ENCODE peak calls at places on chromosomes 13 and 19, in four cellular contexts. W is mucosa of gallbladder; C is GM12864; E is stimulated activated CD4-positive, alpha-beta T cell treated with anti-CD3 and anti-CD28 coated beads, Interleukin-15, amount 100 ng/mL, for 48 hours. B is an unnamed sample.
A peak's percentile ranks its signal among the peaks of the same experiment; 100 is the strongest.

GRCh38 chr13:102028846-102029245 is 373.0 kb downstream of the FGF14 start:
- DNase-seq in E (no peak), C (no peak), W (no peak), B (no peak)

GRCh38 chr13:63396746-63397145 is 1981.1 kb upstream of the PCDH20 start:
- DNase-seq in E (no peak), W (no peak), C (no peak), B (no peak)

GRCh38 chr19:2040647-2041435 is 10.2 kb downstream of the MKNK2 start:
- DNase-seq in C (no peak), W (no peak), E (no peak), B (no peak)

GRCh38 chr19:53553865-53554791 is 16.2 kb downstream of the ZNF331 start:
- DNase-seq in E (peak; percentile 88), C (peak; percentile 57), W (peak; percentile 89), B (peak; percentile 84)

GRCh38 chr19:42068756-42069571 is 1.0 kb downstream of the GRIK5 start:
- DNase-seq in W (no peak), C (no peak), E (no peak), B (no peak)

GRCh38 chr13:23876265-23876664 is 12.9 kb downstream of the MIPEP start:
- DNase-seq in C (no peak), E (no peak), W (no peak), B (peak; percentile 31)

GRCh38 chr13:94328336-94329041 is 151.0 kb downstream of the DCT start:
- DNase-seq in C (no peak), W (no peak), E (no peak), B (no peak)

GRCh38 chr19:33903489-33903850 is 106.8 kb downstream of the KCTD15 start:
- DNase-seq in C (no peak), W (no peak), E (no peak), B (no peak)

GRCh38 chr19:31981545-31981944 is 363.9 kb upstream of the ZNF507 start:
- DNase-seq in E (no peak), C (no peak), W (no peak), B (no peak)

GRCh38 chr19:20503536-20503935 is 62.0 kb downstream of the ZNF737 start:
- DNase-seq in E (no peak), W (peak; percentile 10), C (no peak), B (peak; percentile 59)

GRCh38 chr19:52638601-52639000 is 446 bp upstream of the ZNF83 start:
- DNase-seq in C (no peak), W (peak; percentile 18), E (no peak), B (peak; percentile 24)

GRCh38 chr19:30069535-30070197 is 127.6 kb downstream of the URI1 start:
- DNase-seq in E (no peak), W (no peak), C (no peak), B (no peak)

GRCh38 chr19:14347999-14348889 is 33.0 kb upstream of the ADGRE5 start:
- DNase-seq in E (peak; percentile 55), W (peak; percentile 54), C (no peak), B (peak; percentile 59)

GRCh38 chr19:5078179-5078578 is 109.3 kb downstream of the KDM4B start:
- DNase-seq in E (no peak), W (no peak), C (no peak), B (no peak)

GRCh38 chr19:38698225-38699026 is 45.8 kb downstream of the CAPN12 start:
- DNase-seq in E (no peak), W (no peak), C (no peak), B (no peak)

GRCh38 chr19:10158071-10158470 is 36.7 kb downstream of the DNMT1 start:
- DNase-seq in W (no peak), C (no peak), E (no peak), B (no peak)

GRCh38 chr13:40187836-40188591 is 478.4 kb downstream of the FOXO1 start:
- DNase-seq in W (no peak), C (no peak), E (no peak), B (no peak)

GRCh38 chr19:2149980-2150793 is 1.2 kb downstream of the AP3D1 start:
- DNase-seq in E (no peak), C (no peak), W (no peak), B (peak; percentile 40)

GRCh38 chr13:43433691-43434121 is 353.1 kb downstream of the ENOX1 start:
- DNase-seq in W (no peak), E (no peak), C (no peak), B (no peak)

GRCh38 chr19:8631425-8631819 is 989 bp downstream of the NFILZ start:
- DNase-seq in W (peak; percentile 57), E (no peak), C (no peak), B (peak; percentile 79)

GRCh38 chr19:18749362-18750231 is 41.5 kb downstream of the COMP start:
- DNase-seq in E (no peak), C (no peak), W (no peak), B (no peak)

GRCh38 chr13:31191748-31192147 is 8.0 kb upstream of the B3GLCT start:
- DNase-seq in E (no peak), C (no peak), W (no peak), B (no peak)

GRCh38 chr19:41426952-41427646 is at the start of gene B3GNT8:
- DNase-seq in E (peak; percentile 37), C (no peak), W (peak; percentile 65), B (peak; percentile 75)

GRCh38 chr19:5025027-5025426 is 56.1 kb downstream of the KDM4B start:
- DNase-seq in W (no peak), C (no peak), E (no peak), B (no peak)

GRCh38 chr19:45420871-45421270 is 2.8 kb downstream of the ERCC1 start:
- DNase-seq in E (no peak), C (no peak), W (no peak), B (no peak)

GRCh38 chr19:18157465-18158063 is 4.6 kb downstream of the PIK3R2 start:
- DNase-seq in C (no peak), W (no peak), E (no peak), B (no peak)

B was measured in body of pancreas.